ENCODE peak calls at places on chromosomes 12 and 14, in four cellular contexts. H is GM23338, N is PC-3, Z is fibroblast of lung. Y is an unnamed sample.

GRCh38 chr12:53252349-53252916 is 15.7 kb upstream of the ESPL1 start:
- DNase-seq in N (peak; percentile 82), H (no peak), Z (no peak), Y (peak; percentile 50)

GRCh38 chr12:66393890-66394289 is 91.6 kb downstream of the HELB start:
- DNase-seq in Z (no peak), H (no peak), N (no peak), Y (no peak)

GRCh38 chr14:74510211-74510931 is 16.8 kb downstream of the ISCA2 start:
- DNase-seq in H (no peak), N (no peak), Z (peak; percentile 42), Y (peak; percentile 54)

GRCh38 chr12:108157856-108158255 is 28.8 kb downstream of the WSCD2 start:
- DNase-seq in H (no peak), N (no peak), Z (no peak), Y (no peak)

GRCh38 chr14:58395815-58396626 is at the start of gene TOMM20L:
- DNase-seq in Z (peak; percentile 45), H (peak; percentile 94), N (peak; percentile 94), Y (peak; percentile 47)

GRCh38 chr12:15788266-15789214 is 648 bp downstream of the EPS8 start:
- DNase-seq in H (peak; percentile 70), N (peak; percentile 47), Z (peak; percentile 61), Y (peak; percentile 75)

GRCh38 chr14:67516679-67517078 is 16.4 kb upstream of the PLEKHH1 start:
- DNase-seq in H (no peak), Z (no peak), N (no peak), Y (no peak)

GRCh38 chr12:56953314-56953713 is 4.1 kb downstream of the RDH16 start:
- DNase-seq in Z (no peak), H (no peak), N (no peak), Y (no peak)

GRCh38 chr12:85277900-85278597 is 2.0 kb upstream of the ALX1 start:
- DNase-seq in H (peak; percentile 72), Z (no peak), N (no peak), Y (no peak)

GRCh38 chr14:96055065-96055752 is 16.0 kb downstream of the C14orf132 start:
- DNase-seq in H (no peak), N (no peak), Z (peak; percentile 38), Y (no peak)

GRCh38 chr12:76623929-76624328 is 64.4 kb upstream of the OSBPL8 start:
- DNase-seq in H (no peak), Z (peak; percentile 54), N (peak; percentile 86), Y (peak; percentile 44)

GRCh38 chr12:15682826-15683225 is 106.4 kb downstream of the EPS8 start:
- DNase-seq in H (no peak), Z (no peak), N (peak; percentile 70), Y (peak; percentile 42)

GRCh38 chr12:52268212-52268611 is 6.2 kb upstream of the KRT86 start:
- DNase-seq in Z (no peak), N (peak; percentile 25), H (no peak), Y (peak; percentile 59)

GRCh38 chr12:28974890-28975289 is 174.2 kb upstream of the FAR2 start:
- DNase-seq in N (no peak), H (no peak), Z (no peak), Y (no peak)

GRCh38 chr14:91311284-91311662 is 66.8 kb upstream of the GPR68 start:
- DNase-seq in Z (no peak), N (no peak), H (no peak), Y (no peak)

GRCh38 chr12:32418221-32418620 is 18.9 kb downstream of the FGD4 start:
- DNase-seq in Z (no peak), H (no peak), N (no peak), Y (no peak)

GRCh38 chr14:31207287-31207745 is 277 bp downstream of the HECTD1 start:
- DNase-seq in H (no peak), N (no peak), Z (no peak), Y (peak; percentile 84)

GRCh38 chr12:71683633-71684032 is 2.2 kb upstream of the TMEM19 start:
- DNase-seq in Z (no peak), H (no peak), N (no peak), Y (no peak)

GRCh38 chr14:105335735-105336476 is 21.4 kb downstream of the PACS2 start:
- DNase-seq in H (no peak), Z (no peak), N (no peak), Y (no peak)

GRCh38 chr12:76757694-76758093 is 6.2 kb upstream of the ZDHHC17 start:
- DNase-seq in N (no peak), H (no peak), Z (no peak), Y (peak; percentile 22)

GRCh38 chr14:89206426-89206825 is 210.6 kb downstream of the FOXN3 start:
- DNase-seq in H (no peak), Z (no peak), N (no peak), Y (no peak)

GRCh38 chr12:93868771-93869170 is 191.6 kb downstream of the CRADD start:
- DNase-seq in H (no peak), Z (peak; percentile 85), N (no peak), Y (no peak)

DNA sequence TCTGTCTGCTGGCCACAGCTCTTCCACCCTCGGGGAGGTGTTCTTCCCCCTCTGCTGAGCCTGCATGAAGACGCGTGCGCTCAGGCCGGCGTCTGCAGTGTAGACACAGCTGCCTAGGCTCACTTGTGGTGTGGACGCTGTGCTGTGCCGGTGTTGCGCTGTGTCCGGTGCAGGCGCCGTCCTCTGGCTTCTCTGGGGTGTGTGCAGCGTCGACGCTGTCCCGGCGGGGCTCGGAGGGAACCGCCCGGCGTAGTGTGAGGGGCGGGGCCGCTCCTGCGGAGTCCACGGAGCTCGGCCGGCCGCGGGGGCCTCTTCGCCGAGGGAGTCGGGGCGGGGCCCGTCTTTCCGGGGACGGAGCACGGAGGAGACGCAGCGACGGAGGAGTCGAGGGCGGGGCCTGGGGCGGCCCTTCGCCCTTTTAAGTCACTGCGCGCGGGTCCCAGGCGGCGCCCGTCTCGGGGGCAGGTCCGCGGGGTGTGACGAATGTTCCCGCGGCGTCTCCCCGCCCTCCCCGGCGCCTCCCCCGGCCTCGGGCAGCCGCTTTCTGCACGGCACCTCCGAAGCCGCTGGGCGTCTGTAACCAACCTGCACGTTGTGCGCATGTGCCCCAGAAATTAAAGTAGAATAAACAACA is 45.2 kb downstream of the NOC4L start:
- DNase-seq in N (peak; percentile 97), Z (peak; percentile 73), H (peak; percentile 73), Y (peak; percentile 88)
- TF ChIP-seq EZH2 in N (no peak), Z (no peak), H (no peak), Y (no peak)

DNA sequence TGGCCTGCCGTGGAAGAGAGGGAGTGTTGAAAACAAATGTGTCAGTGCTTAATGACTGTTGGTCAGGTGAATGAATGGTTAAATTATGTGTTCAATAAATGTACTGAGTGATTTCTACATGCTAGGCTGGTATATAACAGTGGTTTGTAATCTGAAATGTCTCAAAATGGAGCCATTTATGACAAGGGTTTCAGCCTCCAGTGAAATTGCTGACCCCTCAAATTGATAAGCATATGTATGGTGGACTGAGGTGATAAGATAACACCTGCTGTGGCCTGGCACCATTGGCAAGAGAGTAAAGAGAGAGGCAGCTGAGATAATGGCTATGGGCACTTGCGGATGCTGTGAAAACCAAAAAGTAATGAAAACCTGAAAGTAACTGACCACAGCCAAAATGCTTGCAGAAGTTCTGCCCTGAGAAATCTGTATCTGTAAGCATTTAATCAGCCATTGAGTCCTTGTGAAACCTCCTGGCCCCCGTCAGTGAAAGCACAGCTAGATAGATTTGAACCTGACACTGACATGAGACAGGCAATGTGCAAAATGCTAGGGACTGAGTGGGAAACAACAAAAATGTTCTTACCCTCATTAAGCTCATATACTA is 1.4 kb upstream of the BCAT1 start:
- DNase-seq in Z (no peak), H (no peak), N (no peak), Y (no peak)
- H3K4me2 ChIP-seq in Z (no peak overlapping the region), H (no peak overlapping the region), N (no peak overlapping the region), Y (no peak overlapping the region)

GRCh38 chr14:51093371-51094281 is 1.3 kb downstream of the TRIM9 start:
- DNase-seq in H (peak; percentile 78), Z (peak; percentile 3), N (no peak), Y (peak; percentile 35)

GRCh38 chr14:51094901-51095853 is at the start of gene TRIM9:
- DNase-seq in N (peak; percentile 99), H (peak; percentile 100), Z (peak; percentile 94), Y (peak; percentile 97)

GRCh38 chr14:51092965-51093364 is 1.9 kb downstream of the TRIM9 start:
- DNase-seq in Z (no peak), H (no peak), N (no peak), Y (no peak)

GRCh38 chr14:51095854-51096823 is 1.2 kb upstream of the TRIM9 start:
- DNase-seq in Z (peak; percentile 58), N (no peak), H (no peak), Y (peak; percentile 48)

GRCh38 chr14:51094282-51094821 is 553 bp downstream of the TRIM9 start:
- DNase-seq in N (no peak), Z (peak; percentile 3), H (peak; percentile 60), Y (no peak)
- TF ChIP-seq EZH2 in N (no peak), Z (peak; percentile 71), H (no peak), Y (no peak)

GRCh38 chr12:109608270-109608669 is 34.7 kb downstream of the MVK start:
- DNase-seq in N (no peak), H (no peak), Z (no peak), Y (no peak)

GRCh38 chr12:109604902-109605536 is 31.4 kb downstream of the MVK start:
- DNase-seq in H (no peak), Z (no peak), N (no peak), Y (no peak)

GRCh38 chr12:109605599-109606228 is 32.1 kb downstream of the MVK start:
- DNase-seq in Z (no peak), N (no peak), H (no peak), Y (no peak)

GRCh38 chr12:109607618-109608017 is 34.0 kb downstream of the MVK start:
- DNase-seq in N (no peak), Z (no peak), H (no peak), Y (no peak)

DNA sequence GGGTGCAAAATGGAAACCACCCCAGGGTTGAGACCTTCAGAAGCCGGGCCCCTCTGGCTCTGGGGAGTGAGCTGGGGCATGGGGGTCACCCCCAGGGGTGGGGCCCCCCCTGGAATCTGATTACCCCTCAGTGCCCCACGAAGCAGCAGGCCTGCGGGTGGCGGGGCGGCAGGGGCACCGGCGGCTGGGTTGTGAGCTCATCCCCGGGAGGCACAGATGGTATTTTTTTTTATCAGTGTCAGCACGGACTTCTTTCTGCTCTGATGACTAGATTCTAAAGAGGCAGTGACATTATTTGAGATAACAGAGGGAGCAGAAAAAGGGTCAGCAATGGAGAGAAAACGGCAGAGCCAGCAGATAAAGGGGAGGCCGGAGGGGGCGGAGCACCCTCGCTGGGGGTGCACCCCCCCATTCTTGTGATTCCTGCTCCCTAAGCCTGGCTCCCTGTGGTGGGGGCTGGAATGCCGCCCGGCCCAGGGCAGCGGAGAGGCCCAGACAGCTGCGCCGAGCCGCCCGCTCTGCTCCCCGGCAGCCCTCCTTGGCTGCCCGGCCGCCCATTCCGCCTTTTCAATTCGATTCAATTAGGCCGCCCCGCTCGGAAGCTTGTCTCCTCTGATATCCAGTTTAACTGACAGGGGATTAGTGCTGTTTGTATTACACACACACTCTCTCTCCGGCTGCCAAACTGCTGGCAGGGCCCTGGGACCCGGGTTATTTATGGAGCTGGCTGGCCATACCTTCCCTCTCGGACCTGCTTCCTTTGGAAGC is 32.9 kb downstream of the MVK start:
- DNase-seq in N (no peak), H (peak; percentile 69), Z (no peak), Y (no peak)
- H3K4me2 ChIP-seq in N (no peak overlapping the region), H (peak overlapping the region; percentile 57), Z (peak overlapping the region; percentile 44), Y (no peak overlapping the region)